ENCODE peak calls at places on chromosomes 2 and 18, in six cellular contexts. U is PC-9, J is GM12865, Z is IMR-90, O is RWPE2, R is HL-60. Q is an unnamed sample.

GRCh38 chr2:25707927-25708326 is 34.5 kb upstream of the DTNB start:
- DNase-seq in U (no peak), J (peak), Z (no peak), O (no peak), R (no peak), Q (peak)

GRCh38 chr2:173033080-173033479 is 42.6 kb upstream of the MAP3K20 start:
- DNase-seq in U (no peak), J (no peak), Z (peak), O (no peak), R (no peak), Q (no peak)

GRCh38 chr2:66173635-66174034 is 261.3 kb upstream of the MEIS1 start:
- DNase-seq in U (no peak), J (no peak), Z (no peak), O (no peak), R (no peak), Q (no peak)

GRCh38 chr2:35204881-35205280 is 1150.7 kb upstream of the CRIM1 start:
- DNase-seq in U (no peak), J (no peak), Z (no peak), O (no peak), R (no peak), Q (no peak)

GRCh38 chr18:26657618-26658581 is 109.5 kb upstream of the KCTD1 start:
- DNase-seq in U (no peak), J (no peak), Z (no peak), O (no peak), R (no peak), Q (no peak)

GRCh38 chr2:30932850-30933249 is 125.6 kb upstream of the CAPN13 start:
- DNase-seq in U (no peak), J (no peak), Z (no peak), O (no peak), R (no peak), Q (no peak)

GRCh38 chr2:40487592-40487991 is 35.7 kb upstream of the SLC8A1 start:
- DNase-seq in U (no peak), J (no peak), Z (peak), O (no peak), R (peak), Q (no peak)

GRCh38 chr2:219354582-219354981 is 22.0 kb upstream of the RESP18 start:
- DNase-seq in U (no peak), J (no peak), Z (no peak), O (no peak), R (no peak), Q (no peak)

GRCh38 chr2:16179701-16180402 is 239.5 kb downstream of the MYCN start:
- DNase-seq in U (no peak), J (no peak), Z (no peak), O (no peak), R (no peak), Q (no peak)

GRCh38 chr18:75204978-75205759 is 3.8 kb downstream of the PTGR3 start:
- DNase-seq in U (no peak), J (no peak), Z (peak), O (no peak), R (no peak), Q (no peak)

GRCh38 chr2:134679740-134680139 is 39.1 kb downstream of the TMEM163 start:
- DNase-seq in U (peak), J (no peak), Z (no peak), O (no peak), R (no peak), Q (no peak)

GRCh38 chr2:130382313-130382917 is 26.6 kb downstream of the PTPN18 start:
- DNase-seq in U (no peak), J (no peak), Z (no peak), O (no peak), R (no peak), Q (no peak)

GRCh38 chr2:231512222-231512621 is 18.0 kb downstream of the NMUR1 start:
- DNase-seq in U (no peak), J (no peak), Z (no peak), O (no peak), R (no peak), Q (no peak)

GRCh38 chr2:234368861-234369261 is 128.0 kb downstream of the ARL4C start:
- DNase-seq in U (peak), J (no peak), Z (peak), O (no peak), R (no peak), Q (peak)

GRCh38 chr2:70965506-70965905 is 12.9 kb upstream of the ANKRD53 start:
- DNase-seq in U (no peak), J (no peak), Z (no peak), O (no peak), R (no peak), Q (no peak)

GRCh38 chr2:226002438-226002837 is 602.9 kb downstream of the NYAP2 start:
- DNase-seq in U (no peak), J (peak), Z (peak), O (no peak), R (peak), Q (no peak)

GRCh38 chr2:136301012-136301411 is 183.1 kb upstream of the CXCR4 start:
- DNase-seq in U (no peak), J (no peak), Z (no peak), O (no peak), R (no peak), Q (no peak)

GRCh38 chr18:2654105-2654827 is 1.3 kb upstream of the SMCHD1 start:
- DNase-seq in U (no peak), J (no peak), Z (peak), O (no peak), R (no peak), Q (no peak)

GRCh38 chr2:199659207-199659606 is 191.8 kb downstream of the FTCDNL1 start:
- DNase-seq in U (no peak), J (no peak), Z (peak), O (no peak), R (no peak), Q (peak)

GRCh38 chr2:112275314-112275886 is at the start of gene ZC3H6:
- DNase-seq in U (peak), J (peak), Z (peak), O (peak), R (peak), Q (peak)

GRCh38 chr18:2406544-2406943 is 164.8 kb downstream of the METTL4 start:
- DNase-seq in U (no peak), J (no peak), Z (peak), O (no peak), R (no peak), Q (no peak)

GRCh38 chr2:206494061-206494460 is 50.7 kb downstream of the ADAM23 start:
- DNase-seq in U (no peak), J (peak), Z (no peak), O (no peak), R (no peak), Q (no peak)

GRCh38 chr18:23099621-23100020 is 35.7 kb upstream of the CABLES1 start:
- DNase-seq in U (peak), J (no peak), Z (no peak), O (no peak), R (no peak), Q (peak)

GRCh38 chr18:59353079-59353680 is 5.9 kb downstream of the LMAN1 start:
- DNase-seq in U (no peak), J (no peak), Z (no peak), O (no peak), R (no peak), Q (no peak)

DNA sequence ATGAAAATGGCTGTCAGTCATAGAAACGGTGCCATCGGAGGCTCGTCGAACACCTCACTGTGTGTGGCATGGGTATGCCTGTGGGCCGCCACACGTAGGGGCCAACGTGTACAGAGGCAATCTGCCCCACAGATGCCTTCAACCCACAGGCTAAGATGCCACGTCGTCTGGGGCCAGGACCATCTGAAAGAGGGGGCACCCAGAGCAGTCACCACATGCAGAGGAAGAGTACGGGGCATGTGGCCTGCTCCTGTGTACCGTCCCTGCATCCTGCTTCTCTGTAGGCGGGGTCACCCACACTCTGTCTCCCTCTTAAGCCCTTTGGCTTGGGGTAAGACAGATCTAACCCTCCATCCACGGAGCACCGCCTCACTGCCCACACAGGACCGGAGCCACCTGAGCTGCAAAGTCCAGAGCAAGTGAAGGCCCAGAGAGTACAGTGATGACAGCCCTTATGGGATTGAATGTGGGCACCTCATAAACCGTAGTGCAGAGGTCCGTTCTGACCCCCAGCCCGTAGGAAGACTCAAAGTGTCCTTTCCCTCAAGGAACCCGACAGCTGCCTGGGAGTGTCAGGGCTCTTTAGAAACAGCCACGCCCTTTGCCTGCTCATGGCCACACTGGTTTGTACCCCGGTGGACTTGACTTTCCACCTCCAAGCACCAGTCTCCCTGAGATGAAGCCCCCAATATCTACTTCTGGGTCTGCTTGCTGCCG is 66.2 kb downstream of the TWIST2 start:
- DNase-seq in U (no peak), J (no peak), Z (no peak), O (peak), R (no peak), Q (no peak)
- H3K4me3 ChIP-seq in U (no peak), J (no peak), Z (no peak), O (no peak), R (no peak), Q (no peak)

GRCh38 chr2:197502685-197503084 is 2.5 kb downstream of the HSPE1 start:
- DNase-seq in U (no peak), J (no peak), Z (no peak), O (no peak), R (no peak), Q (no peak)
- H3K4me3 ChIP-seq in U (peak), J (peak), Z (no peak), O (no peak), R (no peak), Q (no peak)

GRCh38 chr2:204220896-204221295 is 284.3 kb downstream of the ICOS start:
- DNase-seq in U (no peak), J (no peak), Z (no peak), O (no peak), R (no peak), Q (peak)
- H3K4me3 ChIP-seq in U (no peak), J (no peak), Z (no peak), O (no peak), R (no peak), Q (no peak)

GRCh38 chr2:166125557-166125956 is 2.3 kb downstream of the SCN1A start:
- DNase-seq in U (no peak), J (no peak), Z (no peak), O (no peak), R (no peak), Q (no peak)

GRCh38 chr2:166126014-166126639 is 1.7 kb downstream of the SCN1A start:
- DNase-seq in U (no peak), J (no peak), Z (no peak), O (no peak), R (no peak), Q (no peak)

GRCh38 chr2:166128156-166128505 is 311 bp upstream of the SCN1A start:
- DNase-seq in U (no peak), J (no peak), Z (no peak), O (no peak), R (no peak), Q (no peak)

DNA sequence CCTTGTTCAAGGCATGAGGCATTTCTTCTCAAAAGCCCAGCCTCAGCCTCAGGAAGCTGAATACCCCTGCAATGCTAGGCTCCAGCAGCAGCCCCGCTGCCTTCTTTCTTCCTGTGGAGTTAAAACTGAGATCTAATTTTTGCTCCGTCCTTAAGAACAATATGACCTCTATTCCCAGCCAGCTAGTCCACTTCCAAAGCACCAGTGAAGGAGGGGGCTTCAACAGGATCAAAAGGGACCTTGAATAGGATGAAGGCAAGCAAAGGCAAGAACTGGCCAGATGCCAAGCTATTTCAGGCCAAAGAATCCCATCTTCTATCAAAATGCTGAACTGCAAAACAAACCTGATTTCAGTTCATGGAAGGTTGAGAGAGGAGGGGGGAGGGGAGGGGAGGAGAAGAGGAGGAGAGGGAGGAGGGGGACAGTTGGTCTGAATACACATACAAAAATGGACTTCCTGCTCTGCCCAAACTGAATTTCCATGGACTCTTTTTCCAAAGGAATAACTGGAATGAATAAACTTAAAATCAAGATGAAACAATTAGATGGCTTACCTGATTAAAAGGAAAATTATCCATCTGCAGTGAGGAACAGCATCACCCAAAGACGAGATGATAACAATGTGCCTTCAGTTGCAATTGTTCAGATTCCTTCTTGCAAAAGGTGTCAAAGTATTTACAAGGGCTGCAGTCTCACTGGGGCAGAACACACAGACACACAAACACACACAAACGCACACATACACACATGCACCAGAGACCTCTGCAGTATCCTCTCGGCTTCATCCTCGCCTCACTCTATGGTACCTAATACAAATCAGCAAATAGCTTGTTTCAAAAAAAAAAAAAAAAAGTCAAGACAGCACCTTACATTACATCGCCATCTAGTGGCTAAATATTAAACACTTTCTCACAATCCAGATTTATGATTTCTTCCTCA is at the start of gene SCN1A:
- DNase-seq in U (peak), J (peak), Z (peak), O (no peak), R (no peak), Q (peak)
- H3K4me3 ChIP-seq in U (no peak), J (no peak), Z (no peak), O (no peak), R (no peak), Q (no peak)

GRCh38 chr2:241638940-241639339 is 1.4 kb downstream of the ATG4B start:
- DNase-seq in U (no peak), J (no peak), Z (no peak), O (no peak), R (no peak), Q (no peak)
- H3K4me3 ChIP-seq in U (peak), J (no peak), Z (no peak), O (no peak), R (no peak), Q (peak)

DNA sequence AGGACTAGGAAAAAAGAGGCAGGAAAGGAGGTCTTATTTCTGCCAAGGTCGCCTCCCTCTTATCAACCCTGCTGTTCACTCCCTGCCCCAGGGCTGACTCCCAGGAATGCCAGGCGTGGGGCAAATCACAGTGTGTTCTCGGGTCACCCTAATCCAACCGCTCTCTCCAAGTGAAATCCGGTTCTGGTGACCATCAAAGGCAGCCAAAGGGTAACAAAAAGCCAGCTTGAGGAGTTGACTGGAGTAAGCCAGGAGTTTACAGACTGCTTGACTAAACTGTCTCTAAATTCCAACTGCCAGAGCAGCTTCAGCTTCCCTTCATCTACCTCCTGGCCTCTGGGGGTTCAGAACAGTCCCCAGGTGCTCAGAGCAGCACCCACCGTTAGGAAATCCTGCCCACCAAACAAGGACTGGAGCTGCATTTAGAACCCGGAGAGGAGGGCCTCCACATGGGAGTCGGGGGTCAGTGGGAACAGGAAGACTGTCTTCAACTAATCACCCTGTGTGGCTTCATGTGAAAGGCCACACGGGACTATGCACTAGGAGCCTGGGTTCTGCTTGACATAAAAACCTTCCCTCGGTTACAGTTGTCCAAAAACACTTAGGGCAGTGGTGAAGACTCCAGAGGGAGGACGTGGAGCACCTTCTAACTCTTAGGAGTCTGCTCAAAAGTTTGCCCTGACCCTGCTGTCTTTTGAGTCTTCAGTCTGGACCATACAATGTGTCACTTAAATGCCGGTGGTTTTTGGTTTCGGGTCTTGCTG is 24.2 kb upstream of the MCFD2 start:
- DNase-seq in U (peak), J (no peak), Z (no peak), O (no peak), R (no peak), Q (peak)
- H3K4me3 ChIP-seq in U (peak), J (peak), Z (no peak), O (no peak), R (peak), Q (peak)

GRCh38 chr2:24017711-24018110 is 7.8 kb downstream of the MFSD2B start:
- DNase-seq in U (no peak), J (no peak), Z (no peak), O (no peak), R (no peak), Q (no peak)

GRCh38 chr2:24018241-24018640 is 8.4 kb downstream of the MFSD2B start:
- DNase-seq in U (no peak), J (no peak), Z (no peak), O (no peak), R (no peak), Q (no peak)

GRCh38 chr2:24016853-24017703 is 7.2 kb downstream of the MFSD2B start:
- DNase-seq in U (no peak), J (no peak), Z (no peak), O (no peak), R (no peak), Q (no peak)

GRCh38 chr2:24016376-24016761 is 6.5 kb downstream of the MFSD2B start:
- DNase-seq in U (peak), J (no peak), Z (no peak), O (no peak), R (no peak), Q (no peak)

DNA sequence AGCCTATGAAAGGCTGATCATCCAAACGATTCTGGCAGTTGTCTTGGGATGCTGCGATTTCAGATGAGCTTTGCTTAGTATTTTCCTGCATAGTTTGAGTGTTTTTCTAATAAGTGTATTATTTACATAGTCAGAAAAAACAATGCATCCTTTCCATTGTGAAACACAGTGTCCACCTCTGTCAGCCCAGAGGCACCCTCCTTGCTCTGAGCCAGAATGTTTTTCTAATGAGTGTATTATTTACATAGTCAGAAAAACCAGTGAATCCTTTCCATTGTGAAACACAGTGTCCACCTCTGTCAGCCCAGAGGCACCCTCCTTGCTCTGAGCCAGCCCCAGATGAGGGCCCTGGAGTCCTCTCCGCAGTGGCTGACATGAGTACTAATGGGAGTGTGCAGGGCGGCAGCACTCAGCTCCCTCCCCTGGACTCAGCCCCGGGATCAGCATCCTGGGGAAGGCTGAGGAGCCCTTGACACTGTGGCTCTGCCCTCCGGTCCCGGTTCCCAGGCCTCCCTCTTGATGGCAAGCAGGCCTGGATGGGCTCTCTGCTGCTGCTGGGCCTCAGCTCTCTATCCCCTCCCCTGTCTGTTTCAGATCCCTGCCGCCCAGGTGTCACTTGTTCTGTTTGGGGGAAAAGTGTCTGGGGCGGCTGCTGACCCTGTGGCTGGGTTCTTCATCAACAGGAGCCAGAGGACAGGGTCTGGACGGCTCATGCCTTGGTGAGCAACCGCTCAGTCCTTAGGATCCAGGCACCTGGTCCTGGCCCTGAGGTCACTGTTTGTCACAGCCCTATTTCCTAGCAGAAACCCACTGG is 5.9 kb downstream of the MFSD2B start:
- DNase-seq in U (peak), J (no peak), Z (peak), O (peak), R (no peak), Q (peak)
- H3K4me3 ChIP-seq in U (no peak), J (no peak), Z (no peak), O (no peak), R (no peak), Q (no peak)

DNA sequence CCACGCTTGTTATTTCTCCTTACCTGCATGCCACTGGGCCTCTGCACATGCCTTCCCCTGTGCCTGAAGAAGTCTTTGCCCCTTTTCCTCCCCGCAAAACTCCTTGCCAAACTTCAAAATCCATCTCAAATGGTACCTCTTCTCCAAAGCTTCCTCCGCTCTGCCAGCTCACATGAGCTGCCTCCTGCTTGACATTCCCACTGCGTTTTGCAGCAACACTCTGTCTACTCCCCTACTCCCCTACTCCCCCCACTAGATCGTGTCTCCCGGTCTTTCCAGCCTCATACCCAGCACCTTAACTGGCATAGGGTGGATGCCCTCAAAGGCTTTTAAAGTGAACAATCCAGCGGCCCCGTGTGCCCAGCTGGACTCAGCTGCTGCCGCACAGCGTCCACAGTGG is 65.8 kb downstream of the TNS1 start:
- DNase-seq in U (no peak), J (no peak), Z (no peak), O (no peak), R (no peak), Q (no peak)
- H3K4me3 ChIP-seq in U (no peak), J (no peak), Z (no peak), O (no peak), R (no peak), Q (no peak)

Q was measured in Caco-2.